ENCODE peak calls at places on chromosomes 7 and 10, in ten cellular contexts. X, M, K, Z, F, G, T, E, Y and A are unnamed samples.

GRCh38 chr7:99365318-99366141 is 9.0 kb upstream of the ARPC1B start:
- DNase-seq in Z (peak), X (peak), F (peak), T (peak), G (no peak), M (peak), K (peak), E (peak), Y (no peak), A (peak)

GRCh38 chr7:17229257-17229656 is 69.2 kb upstream of the AHR start:
- DNase-seq in E (no peak), K (no peak), T (no peak), F (no peak), Z (no peak), M (no peak), Y (no peak), G (no peak), X (no peak), A (no peak)

GRCh38 chr10:123241391-123242141 is 87.4 kb downstream of the BUB3 start:
- DNase-seq in K (no peak), Y (no peak), Z (no peak), M (peak), X (no peak), G (no peak), E (no peak), T (no peak), F (peak), A (no peak)

GRCh38 chr7:46369933-46370654 is 449.0 kb upstream of the IGFBP3 start:
- DNase-seq in X (peak), M (no peak), K (no peak), E (no peak), T (peak), Y (peak), F (no peak), G (peak), Z (no peak), A (no peak)

GRCh38 chr10:6578221-6579192 is 1.6 kb downstream of the PRKCQ start:
- DNase-seq in T (no peak), X (no peak), G (no peak), K (no peak), E (no peak), Z (no peak), Y (no peak), F (peak), M (no peak), A (no peak)

GRCh38 chr7:43454936-43455518 is 127.9 kb upstream of the STK17A start:
- DNase-seq in F (no peak), K (peak), T (peak), Y (peak), Z (no peak), G (peak), X (peak), M (no peak), E (no peak), A (no peak)

GRCh38 chr7:33766396-33766795 is 138.9 kb upstream of the BMPER start:
- DNase-seq in K (no peak), E (no peak), Y (no peak), M (no peak), T (no peak), Z (no peak), X (no peak), F (no peak), G (no peak), A (no peak)

GRCh38 chr10:33330543-33331019 is 3.9 kb downstream of the NRP1 start:
- DNase-seq in G (peak), M (peak), X (peak), F (peak), Z (peak), Y (peak), K (peak), T (peak), E (peak), A (no peak)

GRCh38 chr7:8411103-8411502 is 22.3 kb upstream of the NXPH1 start:
- DNase-seq in K (no peak), Y (no peak), X (no peak), F (no peak), E (no peak), Z (no peak), T (no peak), G (no peak), M (no peak), A (no peak)

GRCh38 chr10:50951451-50951850 is 66.0 kb upstream of the A1CF start:
- DNase-seq in T (no peak), G (no peak), M (no peak), Z (no peak), X (no peak), K (no peak), E (no peak), Y (no peak), F (no peak), A (no peak)

GRCh38 chr10:35783305-35783838 is 141.3 kb upstream of the FZD8 start:
- DNase-seq in Y (peak), Z (no peak), K (peak), F (no peak), X (peak), T (peak), G (peak), E (no peak), M (no peak), A (no peak)

GRCh38 chr10:71981024-71981867 is 17.1 kb downstream of the CHST3 start:
- DNase-seq in Z (no peak), T (peak), Y (peak), E (no peak), K (no peak), M (no peak), F (no peak), G (peak), X (peak), A (no peak)

GRCh38 chr10:123847686-123848432 is 43.7 kb downstream of the CPXM2 start:
- DNase-seq in X (no peak), Z (no peak), K (peak), T (no peak), G (peak), F (no peak), Y (no peak), M (no peak), E (no peak), A (no peak)

GRCh38 chr10:131870831-131871672 is 29.8 kb upstream of the PPP2R2D start:
- DNase-seq in G (no peak), Y (no peak), T (peak), Z (no peak), E (peak), F (no peak), X (no peak), M (no peak), K (no peak), A (no peak)

GRCh38 chr7:116445447-116445846 is 54.1 kb upstream of the CAV2 start:
- DNase-seq in X (no peak), Y (no peak), Z (no peak), G (no peak), K (no peak), T (no peak), F (no peak), M (no peak), E (no peak), A (no peak)

GRCh38 chr10:86545097-86545496 is 23.5 kb upstream of the WAPL start:
- DNase-seq in Y (no peak), G (no peak), Z (no peak), X (no peak), F (no peak), K (no peak), T (no peak), E (no peak), M (no peak), A (no peak)

GRCh38 chr7:146772581-146772980 is 656.0 kb downstream of the CNTNAP2 start:
- DNase-seq in E (no peak), K (no peak), Y (no peak), T (no peak), G (no peak), M (no peak), X (peak), Z (peak), F (no peak), A (no peak)

GRCh38 chr7:142964502-142965246 is 2.5 kb upstream of the KEL start:
- DNase-seq in T (peak), G (no peak), Z (no peak), X (no peak), M (no peak), K (no peak), Y (no peak), F (no peak), E (no peak), A (no peak)

GRCh38 chr10:93462881-93463280 is 19.3 kb downstream of the MYOF start:
- DNase-seq in G (no peak), Y (peak), F (peak), K (peak), Z (no peak), M (no peak), X (peak), T (peak), E (no peak), A (peak)

GRCh38 chr7:1043552-1044188 is 676 bp upstream of the GPR146 start:
- DNase-seq in Z (no peak), X (peak), K (no peak), Y (no peak), M (no peak), F (no peak), T (no peak), E (peak), G (no peak), A (no peak)

GRCh38 chr10:95561200-95562177 is at the start of gene SORBS1:
- DNase-seq in T (peak), K (peak), Y (peak), X (peak), E (peak), G (peak), Z (peak), F (peak), M (peak), A (peak)